ENCODE peak calls at places on chromosomes 13 and 19, in four cellular contexts. E is stimulated activated naive CD8-positive, alpha-beta T cell treated with anti-CD3 and anti-CD28 coated beads, Interleukin-15, amount 100 ng/mL, for 72 hours; Q is activated naive CD4-positive, alpha-beta T cell treated with anti-CD3 and anti-CD28 coated beads for 36 hours; D is tibial nerve. V is an unnamed sample.
A peak's percentile ranks its signal among the peaks of the same experiment; 100 is the strongest.

GRCh38 chr19:6737873-6738725 is 719 bp upstream of the GPR108 start:
- DNase-seq in D (peak; percentile 100), E (peak; percentile 84), Q (peak; percentile 93), V (peak; percentile 90)

GRCh38 chr13:84649853-84650252 is 767.6 kb upstream of the SLITRK1 start:
- DNase-seq in E (no peak), D (no peak), Q (no peak), V (no peak)

GRCh38 chr13:100540621-100541020 is 48.0 kb downstream of the GGACT start:
- DNase-seq in E (no peak), D (no peak), Q (no peak), V (no peak)

GRCh38 chr13:99043700-99044300 is 65.9 kb upstream of the DOCK9 start:
- DNase-seq in E (no peak), D (no peak), Q (no peak), V (no peak)

GRCh38 chr19:45782162-45782623 is at the start of gene DMPK:
- DNase-seq in E (no peak), D (no peak), Q (no peak), V (no peak)

GRCh38 chr19:40403262-40403984 is 9.8 kb downstream of the PRX start:
- DNase-seq in D (peak; percentile 85), Q (peak; percentile 91), E (peak; percentile 75), V (peak; percentile 89)

GRCh38 chr13:28609936-28610335 is 49.0 kb upstream of the POMP start:
- DNase-seq in Q (no peak), D (no peak), E (no peak), V (no peak)

GRCh38 chr19:2372076-2372612 is 12.1 kb downstream of the TMPRSS9 start:
- DNase-seq in E (no peak), Q (no peak), D (no peak), V (no peak)

GRCh38 chr19:51520710-51521109 is 10.8 kb downstream of the SIGLEC6 start:
- DNase-seq in D (no peak), E (no peak), Q (no peak), V (no peak)

GRCh38 chr13:106797081-106797640 is 229.2 kb upstream of the ARGLU1 start:
- DNase-seq in E (no peak), D (no peak), Q (no peak), V (no peak)

GRCh38 chr13:29435125-29435911 is 160.2 kb downstream of the SLC7A1 start:
- DNase-seq in Q (no peak), D (peak; percentile 8), E (no peak), V (no peak)

GRCh38 chr13:30421093-30422055 is 919 bp upstream of the UBE2L5 start:
- DNase-seq in D (peak; percentile 78), E (peak; percentile 22), Q (peak; percentile 49), V (peak; percentile 53)

GRCh38 chr19:42420055-42420544 is 7.1 kb downstream of the LIPE start:
- DNase-seq in E (peak; percentile 74), D (no peak), Q (peak; percentile 87), V (peak; percentile 77)

GRCh38 chr13:51797664-51798488 is 6.1 kb downstream of the DHRS12 start:
- DNase-seq in D (no peak), E (peak; percentile 54), Q (peak; percentile 83), V (peak; percentile 63)

GRCh38 chr19:38975214-38975860 is at the start of gene FBXO17:
- DNase-seq in E (no peak), D (peak; percentile 34), Q (no peak), V (no peak)

GRCh38 chr13:93925976-93926375 is 553.5 kb downstream of the DCT start:
- DNase-seq in Q (no peak), E (no peak), D (no peak), V (no peak)

GRCh38 chr19:17555929-17556813 is 722 bp downstream of the COLGALT1 start:
- DNase-seq in E (no peak), D (peak; percentile 43), Q (peak; percentile 38), V (peak; percentile 87)

GRCh38 chr19:609001-609340 is 19.3 kb downstream of the HCN2 start:
- DNase-seq in E (no peak), D (peak; percentile 17), Q (no peak), V (peak; percentile 45)

GRCh38 chr13:106382569-106382968 is 152.9 kb downstream of the EFNB2 start:
- DNase-seq in Q (no peak), E (no peak), D (no peak), V (no peak)

GRCh38 chr13:94030415-94031119 is 448.9 kb downstream of the DCT start:
- DNase-seq in Q (no peak), E (no peak), D (no peak), V (no peak)

GRCh38 chr19:15257782-15258181 is 25.5 kb upstream of the EPHX3 start:
- DNase-seq in Q (no peak), D (no peak), E (no peak), V (no peak)

GRCh38 chr13:26571518-26571917 is 14.0 kb downstream of the WASF3 start:
- DNase-seq in D (no peak), E (no peak), Q (no peak), V (no peak)

GRCh38 chr13:113373811-113374485 is 10.0 kb upstream of the GRTP1 start:
- DNase-seq in D (no peak), E (no peak), Q (no peak), V (no peak)

GRCh38 chr13:103726808-103727207 is 660.6 kb upstream of the SLC10A2 start:
- DNase-seq in E (no peak), Q (no peak), D (no peak), V (no peak)

GRCh38 chr19:11378319-11379189 is 4.1 kb downstream of the SWSAP1 start:
- DNase-seq in Q (peak; percentile 30), D (peak; percentile 35), E (no peak), V (peak; percentile 56)

GRCh38 chr13:35600137-35600536 is 123.6 kb upstream of the MAB21L1 start:
- DNase-seq in E (no peak), Q (no peak), D (no peak), V (no peak)

GRCh38 chr19:2050991-2051770 is at the start of gene MKNK2:
- DNase-seq in D (peak; percentile 94), E (peak; percentile 98), Q (peak; percentile 93), V (peak; percentile 92)

GRCh38 chr13:52862358-52863206 is 14.1 kb upstream of the PCDH8 start:
- DNase-seq in D (no peak), Q (peak; percentile 35), E (peak; percentile 7), V (peak; percentile 14)